ENCODE peak calls at places on chromosomes 1 and 21, in six cellular contexts. W is GM23338, E is tibial artery, T is GM12865, G is cardiac muscle cell, S is psoas muscle. I is an unnamed sample.

GRCh38 chr1:236394016-236394481 is at the start of gene EDARADD:
- DNase-seq in W (no peak), E (no peak), T (peak), G (peak), S (no peak), I (no peak)

GRCh38 chr21:21101911-21102310 is 103.7 kb downstream of the NCAM2 start:
- DNase-seq in W (peak), E (no peak), T (peak), G (peak), S (no peak), I (peak)

GRCh38 chr1:98078586-98078985 is 157.8 kb upstream of the DPYD start:
- DNase-seq in W (no peak), E (no peak), T (no peak), G (peak), S (no peak), I (no peak)

GRCh38 chr1:150372580-150372979 is 8.6 kb downstream of the RPRD2 start:
- DNase-seq in W (no peak), E (no peak), T (no peak), G (no peak), S (no peak), I (no peak)

GRCh38 chr1:22117851-22118250 is 25.0 kb downstream of the WNT4 start:
- DNase-seq in W (no peak), E (no peak), T (peak), G (peak), S (no peak), I (no peak)

GRCh38 chr1:112264010-112264409 is 132.0 kb upstream of the CTTNBP2NL start:
- DNase-seq in W (peak), E (no peak), T (no peak), G (peak), S (no peak), I (no peak)

GRCh38 chr1:81237531-81238528 is 562.9 kb upstream of the ADGRL2 start:
- DNase-seq in W (no peak), E (no peak), T (peak), G (no peak), S (no peak), I (peak)

GRCh38 chr1:42936309-42937078 is 22.2 kb downstream of the SLC2A1 start:
- DNase-seq in W (no peak), E (peak), T (peak), G (peak), S (peak), I (no peak)

GRCh38 chr1:221987860-221988520 is 246.1 kb upstream of the DUSP10 start:
- DNase-seq in W (no peak), E (no peak), T (no peak), G (peak), S (no peak), I (no peak)

GRCh38 chr1:161082996-161083742 is 6.2 kb downstream of the NECTIN4 start:
- DNase-seq in W (no peak), E (peak), T (no peak), G (peak), S (peak), I (peak)

GRCh38 chr21:15140321-15141019 is 75.7 kb upstream of the NRIP1 start:
- DNase-seq in W (no peak), E (no peak), T (no peak), G (peak), S (no peak), I (peak)

GRCh38 chr1:44212355-44213221 is 683 bp upstream of the DMAP1 start:
- DNase-seq in W (no peak), E (no peak), T (peak), G (no peak), S (no peak), I (no peak)

GRCh38 chr1:64956241-64956640 is 10.1 kb downstream of the JAK1 start:
- DNase-seq in W (no peak), E (no peak), T (no peak), G (peak), S (no peak), I (no peak)

GRCh38 chr1:67555487-67556296 is 125.5 kb upstream of the SERBP1 start:
- DNase-seq in W (peak), E (no peak), T (no peak), G (no peak), S (no peak), I (no peak)

GRCh38 chr1:244599937-244600350 is 53.0 kb upstream of the DESI2 start:
- DNase-seq in W (no peak), E (no peak), T (peak), G (peak), S (no peak), I (no peak)

GRCh38 chr1:156516821-156517220 is 16.2 kb upstream of the MEF2D start:
- DNase-seq in W (no peak), E (no peak), T (no peak), G (no peak), S (no peak), I (peak)

GRCh38 chr1:170175032-170175431 is 29.3 kb downstream of the NTMT2 start:
- DNase-seq in W (no peak), E (no peak), T (no peak), G (peak), S (no peak), I (no peak)

GRCh38 chr1:109765483-109765815 is 1.7 kb upstream of the EPS8L3 start:
- DNase-seq in W (no peak), E (peak), T (no peak), G (no peak), S (no peak), I (no peak)

GRCh38 chr1:85047472-85048295 is 616 bp downstream of the MCOLN3 start:
- DNase-seq in W (peak), E (no peak), T (peak), G (no peak), S (peak), I (peak)

GRCh38 chr1:243264718-243265117 is 8.9 kb downstream of the SDCCAG8 start:
- DNase-seq in W (no peak), E (no peak), T (peak), G (peak), S (no peak), I (no peak)

GRCh38 chr1:154493276-154493675 is 8.7 kb upstream of the TDRD10 start:
- DNase-seq in W (peak), E (no peak), T (peak), G (no peak), S (peak), I (no peak)

GRCh38 chr1:208985231-208985630 is 598.3 kb upstream of the CAMK1G start:
- DNase-seq in W (no peak), E (no peak), T (no peak), G (peak), S (no peak), I (no peak)

GRCh38 chr1:25805863-25806225 is 5.9 kb downstream of the SELENON start:
- DNase-seq in W (no peak), E (peak), T (no peak), G (peak), S (no peak), I (no peak)

GRCh38 chr1:215201301-215201700 is 118.8 kb downstream of the KCNK2 start:
- DNase-seq in W (no peak), E (no peak), T (no peak), G (no peak), S (no peak), I (no peak)

GRCh38 chr21:45326834-45327457 is 39.3 kb upstream of the POFUT2 start:
- DNase-seq in W (no peak), E (peak), T (peak), G (no peak), S (no peak), I (no peak)

GRCh38 chr1:56123421-56123820 is 455.9 kb downstream of the PLPP3 start:
- DNase-seq in W (no peak), E (no peak), T (no peak), G (peak), S (no peak), I (no peak)

GRCh38 chr1:107687846-107688753 is 276.9 kb downstream of the VAV3 start:
- DNase-seq in W (no peak), E (no peak), T (no peak), G (peak), S (no peak), I (no peak)

GRCh38 chr1:156896490-156897033 is 3.0 kb downstream of the PEAR1 start:
- DNase-seq in W (peak), E (peak), T (no peak), G (peak), S (no peak), I (no peak)

GRCh38 chr1:18175530-18176377 is 68.2 kb downstream of the IGSF21 start:
- DNase-seq in W (peak), E (no peak), T (no peak), G (no peak), S (no peak), I (peak)

GRCh38 chr1:61635529-61635928 is 89.4 kb downstream of the TM2D1 start:
- DNase-seq in W (no peak), E (no peak), T (no peak), G (no peak), S (no peak), I (no peak)

GRCh38 chr1:47611992-47612391 is 174.1 kb downstream of the FOXD2 start:
- DNase-seq in W (no peak), E (peak), T (no peak), G (no peak), S (no peak), I (no peak)

GRCh38 chr1:5648410-5649165 is 343.6 kb downstream of the NPHP4 start:
- DNase-seq in W (no peak), E (no peak), T (no peak), G (no peak), S (no peak), I (no peak)

GRCh38 chr1:235004840-235005391 is 123.7 kb downstream of the TOMM20 start:
- DNase-seq in W (no peak), E (no peak), T (no peak), G (no peak), S (no peak), I (no peak)

GRCh38 chr1:43524804-43525203 is 5.9 kb upstream of the PTPRF start:
- DNase-seq in W (no peak), E (no peak), T (no peak), G (no peak), S (no peak), I (no peak)

GRCh38 chr1:183090386-183091006 is 67.3 kb downstream of the LAMC1 start:
- DNase-seq in W (no peak), E (no peak), T (no peak), G (peak), S (peak), I (no peak)

GRCh38 chr1:159891275-159892157 is 8.4 kb downstream of the CFAP45 start:
- DNase-seq in W (peak), E (peak), T (peak), G (peak), S (peak), I (peak)

GRCh38 chr1:159889821-159890252 is 10.1 kb downstream of the CFAP45 start:
- DNase-seq in W (no peak), E (no peak), T (peak), G (peak), S (peak), I (no peak)

GRCh38 chr1:159889202-159889601 is 10.8 kb downstream of the CFAP45 start:
- DNase-seq in W (no peak), E (no peak), T (peak), G (no peak), S (no peak), I (no peak)

GRCh38 chr1:159896086-159896930 is 3.7 kb downstream of the CFAP45 start:
- DNase-seq in W (no peak), E (no peak), T (no peak), G (no peak), S (no peak), I (no peak)

GRCh38 chr1:159892944-159893343 is 7.0 kb downstream of the CFAP45 start:
- DNase-seq in W (peak), E (no peak), T (no peak), G (no peak), S (no peak), I (peak)
- TF ChIP-seq CTCF in W (peak), E (no peak), T (peak), G (no peak), S (no peak), I (peak)

GRCh38 chr1:200869753-200870391 is 2.9 kb upstream of the GPR25 start:
- DNase-seq in W (no peak), E (no peak), T (peak), G (no peak), S (no peak), I (no peak)

GRCh38 chr1:200872446-200873115 is at the start of gene GPR25:
- DNase-seq in W (no peak), E (no peak), T (no peak), G (no peak), S (no peak), I (no peak)

GRCh38 chr1:200866521-200866920 is 6.3 kb upstream of the GPR25 start:
- DNase-seq in W (no peak), E (no peak), T (peak), G (no peak), S (no peak), I (no peak)

GRCh38 chr1:200867018-200867811 is 5.6 kb upstream of the GPR25 start:
- DNase-seq in W (no peak), E (no peak), T (peak), G (peak), S (no peak), I (no peak)

GRCh38 chr1:200869376-200869752 is 3.4 kb upstream of the GPR25 start:
- DNase-seq in W (no peak), E (no peak), T (peak), G (no peak), S (no peak), I (peak)
- H3K4me3 ChIP-seq in W (no peak), E (no peak), T (peak), G (no peak), S (no peak), I (no peak)

GRCh38 chr1:3608154-3608553 is 3.2 kb downstream of the MEGF6 start:
- DNase-seq in W (no peak), E (no peak), T (no peak), G (no peak), S (no peak), I (no peak)
- TF ChIP-seq CTCF in W (no peak), E (no peak), T (no peak), G (no peak), S (no peak), I (no peak)

GRCh38 chr21:34530264-34530663 is 18.3 kb upstream of the KCNE1 start:
- DNase-seq in W (no peak), E (no peak), T (no peak), G (peak), S (no peak), I (no peak)
- H3K4me3 ChIP-seq in W (no peak), E (no peak), T (no peak), G (no peak), S (no peak), I (no peak)

GRCh38 chr1:181587870-181588438 is 104.6 kb downstream of the CACNA1E start:
- DNase-seq in W (peak), E (no peak), T (peak), G (no peak), S (no peak), I (no peak)
- TF ChIP-seq CTCF in W (peak), E (no peak), T (peak), G (no peak), S (no peak), I (peak)

GRCh38 chr1:37362569-37362968 is 111.8 kb upstream of the ZC3H12A start:
- DNase-seq in W (peak), E (no peak), T (no peak), G (no peak), S (no peak), I (no peak)

GRCh38 chr1:37358992-37359391 is 115.4 kb upstream of the ZC3H12A start:
- DNase-seq in W (no peak), E (no peak), T (no peak), G (no peak), S (no peak), I (no peak)

GRCh38 chr1:37363535-37363934 is 110.8 kb upstream of the ZC3H12A start:
- DNase-seq in W (no peak), E (no peak), T (no peak), G (no peak), S (no peak), I (no peak)

GRCh38 chr1:37362990-37363389 is 111.4 kb upstream of the ZC3H12A start:
- DNase-seq in W (peak), E (no peak), T (no peak), G (no peak), S (no peak), I (no peak)

DNA sequence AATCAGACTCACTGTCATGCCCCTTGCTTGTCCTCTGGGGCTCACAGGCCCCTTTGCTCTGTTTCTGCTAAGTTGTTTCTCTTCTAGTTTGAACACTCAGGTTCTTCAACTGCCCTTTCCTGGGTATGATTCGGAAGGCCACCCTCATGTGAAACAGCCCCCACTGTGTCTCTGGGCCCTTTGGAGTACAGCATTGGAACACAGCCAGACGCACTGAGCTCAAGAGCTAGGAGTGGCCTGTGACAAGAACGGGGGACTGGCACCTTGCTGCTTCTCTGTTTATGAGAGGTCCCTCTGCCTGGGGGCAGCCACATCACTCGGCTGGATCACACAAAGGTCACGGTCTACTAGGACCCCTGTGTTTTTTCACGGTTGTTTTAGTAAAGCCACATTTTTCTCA is 114.4 kb upstream of the ZC3H12A start:
- DNase-seq in W (no peak), E (no peak), T (no peak), G (no peak), S (no peak), I (no peak)
- H3K4me3 ChIP-seq in W (no peak), E (no peak), T (no peak), G (no peak), S (no peak), I (no peak)

GRCh38 chr1:212269306-212269705 is 15.9 kb upstream of the PPP2R5A start:
- DNase-seq in W (peak), E (no peak), T (no peak), G (no peak), S (no peak), I (no peak)
- TF ChIP-seq CTCF in W (no peak), E (no peak), T (no peak), G (peak), S (no peak), I (no peak)

GRCh38 chr1:12186277-12186985 is 19.6 kb downstream of the TNFRSF1B start:
- DNase-seq in W (no peak), E (no peak), T (no peak), G (no peak), S (no peak), I (no peak)

GRCh38 chr1:12189328-12189682 is 22.5 kb downstream of the TNFRSF1B start:
- DNase-seq in W (no peak), E (no peak), T (no peak), G (no peak), S (no peak), I (no peak)

GRCh38 chr1:12188115-12188514 is 21.3 kb downstream of the TNFRSF1B start:
- DNase-seq in W (peak), E (no peak), T (no peak), G (no peak), S (no peak), I (no peak)

GRCh38 chr1:12191242-12192032 is 24.6 kb downstream of the TNFRSF1B start:
- DNase-seq in W (peak), E (no peak), T (no peak), G (no peak), S (no peak), I (no peak)

GRCh38 chr1:12188657-12189327 is 22.0 kb downstream of the TNFRSF1B start:
- DNase-seq in W (no peak), E (no peak), T (no peak), G (no peak), S (no peak), I (no peak)
- H3K4me3 ChIP-seq in W (no peak), E (no peak), T (no peak), G (no peak), S (no peak), I (no peak)